ENCODE peak calls at places on chromosomes 5 and 9, in six cellular contexts. M, P, K, S, N and R are unnamed samples.
A peak's percentile ranks its signal among the peaks of the same experiment; 100 is the strongest.

GRCh38 chr5:93909356-93909755 is 168.0 kb upstream of the POU5F2 start:
- DNase-seq in S (no peak), N (no peak), K (no peak), P (peak; percentile 57), M (no peak), R (no peak)

GRCh38 chr9:132160802-132161742 is 786 bp upstream of the NTNG2 start:
- DNase-seq in M (peak; percentile 76), N (peak; percentile 79), P (no peak), S (no peak), K (peak; percentile 42), R (no peak)

GRCh38 chr9:110283736-110284135 is 27.4 kb upstream of the TXN start:
- DNase-seq in M (peak; percentile 19), S (no peak), N (no peak), P (no peak), K (no peak), R (no peak)

GRCh38 chr5:62206150-62206829 is 99.7 kb upstream of the KIF2A start:
- DNase-seq in P (peak; percentile 64), S (no peak), K (no peak), N (peak; percentile 83), M (no peak), R (no peak)

GRCh38 chr9:113446323-113446740 is 17.2 kb upstream of the RGS3 start:
- DNase-seq in M (peak; percentile 31), P (peak; percentile 59), K (no peak), S (no peak), N (peak; percentile 56), R (no peak)

GRCh38 chr5:141182248-141182647 is at the start of gene PCDHB16:
- DNase-seq in S (no peak), P (peak; percentile 68), K (no peak), M (peak; percentile 16), N (peak; percentile 90), R (no peak)

GRCh38 chr5:127254729-127255284 is 35.8 kb upstream of the MEGF10 start:
- DNase-seq in K (peak; percentile 47), P (no peak), S (no peak), M (peak; percentile 78), N (no peak), R (peak; percentile 69)

GRCh38 chr5:153562189-153562588 is 71.7 kb downstream of the GRIA1 start:
- DNase-seq in S (no peak), P (no peak), M (peak; percentile 79), N (no peak), K (no peak), R (peak; percentile 71)

GRCh38 chr5:177598477-177598876 is 1.5 kb upstream of the B4GALT7 start:
- DNase-seq in N (no peak), P (no peak), K (no peak), S (no peak), M (peak; percentile 18), R (peak; percentile 19)

GRCh38 chr9:134225186-134225585 is 60.8 kb upstream of the RNU6ATAC start:
- DNase-seq in S (no peak), N (no peak), M (no peak), K (no peak), P (no peak), R (no peak)

GRCh38 chr5:125890387-125890955 is 532.7 kb upstream of the GRAMD2B start:
- DNase-seq in N (no peak), M (peak; percentile 25), P (no peak), K (no peak), S (no peak), R (no peak)

GRCh38 chr9:82490019-82490499 is 501.5 kb downstream of the SPATA31D1 start:
- DNase-seq in P (no peak), M (peak; percentile 89), K (peak; percentile 53), S (no peak), N (peak; percentile 54), R (peak; percentile 57)

GRCh38 chr5:139494832-139495231 is 12.3 kb upstream of the STING1 start:
- DNase-seq in K (no peak), S (no peak), N (no peak), P (no peak), M (peak; percentile 61), R (no peak)

GRCh38 chr5:170120576-170120975 is 14.9 kb downstream of the FOXI1 start:
- DNase-seq in N (no peak), P (no peak), M (peak; percentile 77), S (no peak), K (peak; percentile 66), R (no peak)

GRCh38 chr9:35353731-35354365 is 136.1 kb upstream of the RUSC2 start:
- DNase-seq in P (no peak), M (no peak), N (no peak), K (no peak), S (no peak), R (no peak)

GRCh38 chr9:116564266-116564793 is 122.8 kb upstream of the TRIM32 start:
- DNase-seq in P (no peak), M (no peak), S (no peak), N (no peak), K (no peak), R (no peak)

GRCh38 chr9:71209890-71210289 is 88.5 kb upstream of the TRPM3 start:
- DNase-seq in N (no peak), S (no peak), K (no peak), P (peak; percentile 35), M (no peak), R (no peak)

GRCh38 chr5:35345222-35345621 is 114.9 kb upstream of the PRLR start:
- DNase-seq in N (no peak), M (no peak), S (no peak), K (no peak), P (no peak), R (no peak)

GRCh38 chr5:3446410-3446809 is 149.2 kb upstream of the IRX1 start:
- DNase-seq in S (no peak), K (no peak), N (no peak), M (no peak), P (no peak), R (no peak)

GRCh38 chr5:80069251-80069650 is 34.1 kb downstream of the THBS4 start:
- DNase-seq in K (no peak), N (no peak), S (no peak), P (no peak), M (no peak), R (no peak)

GRCh38 chr5:179242676-179243075 is 102.6 kb downstream of the ADAMTS2 start:
- DNase-seq in P (no peak), S (no peak), N (peak; percentile 44), M (no peak), K (no peak), R (peak; percentile 33)

GRCh38 chr5:167634432-167634831 is 657.0 kb upstream of the WWC1 start:
- DNase-seq in N (no peak), S (no peak), M (peak; percentile 92), P (no peak), K (no peak), R (no peak)

GRCh38 chr5:63262191-63262981 is 683.8 kb downstream of the LRRC70 start:
- DNase-seq in P (no peak), N (no peak), M (peak; percentile 46), K (no peak), S (no peak), R (no peak)

GRCh38 chr9:129237195-129237611 is 59.1 kb upstream of the IER5L start:
- DNase-seq in M (peak; percentile 72), S (no peak), N (no peak), K (no peak), P (no peak), R (no peak)

GRCh38 chr5:159682623-159683022 is 233.7 kb upstream of the ADRA1B start:
- DNase-seq in P (peak; percentile 56), S (no peak), M (no peak), K (no peak), N (no peak), R (no peak)

GRCh38 chr5:2813678-2814077 is 62.2 kb upstream of the IRX2 start:
- DNase-seq in P (no peak), S (no peak), K (no peak), N (no peak), M (no peak), R (no peak)

GRCh38 chr9:112925058-112925641 is 34.5 kb upstream of the SLC46A2 start:
- DNase-seq in K (no peak), M (peak; percentile 13), P (peak; percentile 56), S (no peak), N (peak; percentile 68), R (no peak)

DNA sequence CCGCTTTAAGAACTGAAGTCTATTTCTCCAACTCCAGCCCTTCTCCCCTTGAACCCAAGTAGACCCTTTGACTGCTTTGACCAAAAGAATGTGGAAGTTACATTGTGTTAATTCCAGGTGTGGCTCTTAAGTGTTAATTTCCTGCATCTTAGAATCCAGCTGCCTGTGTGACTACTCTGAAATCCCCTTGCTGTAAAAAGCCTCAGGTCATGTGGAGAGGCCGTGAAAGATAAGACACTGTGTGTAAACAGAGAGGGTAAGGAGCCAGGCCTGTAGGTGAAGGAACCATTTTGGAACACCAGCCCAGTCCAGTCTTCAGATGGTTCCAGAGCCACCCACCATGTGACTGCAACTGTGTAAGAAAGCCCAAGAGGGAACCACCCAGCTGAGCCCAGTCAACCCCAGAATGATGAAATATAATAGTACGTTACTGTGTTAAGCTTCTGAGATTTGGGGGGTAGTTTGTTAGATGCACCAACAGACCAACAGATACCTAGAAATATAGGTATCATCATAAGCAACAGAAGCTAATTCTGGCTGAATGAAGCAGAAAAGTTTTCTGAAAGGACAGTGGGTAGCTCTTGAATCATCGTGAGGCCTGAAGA is 59.4 kb upstream of the CCDC112 start:
- DNase-seq in K (no peak), P (no peak), N (no peak), S (no peak), M (no peak), R (no peak)
- H3K27me3 ChIP-seq in K (no peaks in the 10 kb centered on the region), P (no peaks in the 10 kb centered on the region), N (no peaks in the 10 kb centered on the region), S (no peaks in the 10 kb centered on the region), M (no peaks in the 10 kb centered on the region), R (no peaks in the 10 kb centered on the region)

GRCh38 chr5:1785984-1786383 is 13.7 kb downstream of the MRPL36 start:
- DNase-seq in N (no peak), P (no peak), S (peak; percentile 53), M (no peak), K (no peak), R (peak; percentile 71)
- H3K27me3 ChIP-seq in N (no peaks in the 10 kb centered on the region), P (no peaks in the 10 kb centered on the region), S (peaks cover 26% of the 10 kb centered on the region), M (no peaks in the 10 kb centered on the region), K (no peaks in the 10 kb centered on the region), R (no peaks in the 10 kb centered on the region)

DNA sequence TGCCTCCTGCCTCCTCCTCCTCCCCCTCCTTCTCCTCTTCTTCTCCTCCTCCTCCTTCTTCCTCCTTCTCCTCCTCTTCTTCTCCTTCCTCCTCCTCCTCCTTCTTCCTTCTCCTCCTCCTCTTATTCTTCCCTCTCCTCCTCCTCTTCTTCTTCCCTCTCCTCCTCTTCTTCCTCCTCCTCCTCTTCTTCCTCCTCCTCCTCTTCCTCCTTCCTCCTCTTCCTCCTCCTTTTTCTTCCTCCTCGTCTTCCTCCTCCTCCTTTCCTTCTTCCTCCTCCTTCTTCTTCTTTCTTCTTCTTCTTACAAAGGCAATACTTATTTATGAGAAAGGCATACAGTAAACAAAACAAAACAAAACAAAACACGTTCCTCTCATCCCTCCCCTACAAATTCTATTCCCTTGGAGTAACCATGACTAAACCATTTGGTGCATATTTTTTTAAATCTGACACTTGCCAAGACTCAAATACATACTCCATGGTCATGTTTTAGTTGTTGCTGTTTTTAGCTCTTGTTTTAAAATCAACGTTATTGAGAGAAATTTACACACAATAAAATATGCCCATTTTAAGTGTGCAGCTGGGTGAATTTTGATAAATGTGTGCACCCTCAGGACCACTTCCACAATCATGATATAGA is 135.6 kb downstream of the FOXD1 start:
- DNase-seq in M (peak; percentile 61), S (no peak), K (no peak), P (no peak), N (no peak), R (no peak)
- H3K27me3 ChIP-seq in M (no peaks in the 10 kb centered on the region), S (peaks cover 63% of the 10 kb centered on the region), K (no peaks in the 10 kb centered on the region), P (no peaks in the 10 kb centered on the region), N (peaks cover 49% of the 10 kb centered on the region), R (no peaks in the 10 kb centered on the region)

DNA sequence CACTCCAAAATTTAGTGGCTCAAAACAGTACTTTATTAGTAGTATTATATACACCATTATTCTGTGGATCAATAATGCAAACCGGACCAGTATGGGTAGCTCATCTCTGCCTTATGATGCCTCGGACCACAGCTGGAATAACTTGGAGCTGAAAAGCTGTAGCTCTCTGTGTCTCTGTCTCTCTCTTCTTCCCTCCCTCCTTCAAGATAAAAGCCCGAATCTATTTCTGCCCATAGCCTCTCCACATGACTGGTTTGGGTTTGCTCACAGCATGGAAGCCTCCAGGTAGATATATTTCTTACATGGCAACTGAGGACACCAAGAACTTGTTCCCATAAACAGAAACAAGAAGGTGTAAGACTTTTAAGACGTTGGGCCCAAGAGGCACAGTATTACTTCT is 147.5 kb upstream of the TBCA start:
- DNase-seq in M (no peak), S (no peak), P (no peak), N (no peak), K (no peak), R (no peak)
- H3K27me3 ChIP-seq in M (peaks cover 10% of the 10 kb centered on the region), S (no peaks in the 10 kb centered on the region), P (no peaks in the 10 kb centered on the region), N (no peaks in the 10 kb centered on the region), K (peaks cover 30% of the 10 kb centered on the region), R (no peaks in the 10 kb centered on the region)